ENCODE peak calls at places on chromosomes 16 and 17, in nine cellular contexts. One of them, this sample, is unnamed.

GRCh38 chr17:40450175-40450574 is 6.9 kb downstream of the IGFBP4 start:
- DNase-seq in body of pancreas: peak
- DNase-seq in adrenal gland: no peak
- DNase-seq in uterus: peak
- DNase-seq in IMR-90: peak
- DNase-seq in prostate gland: no peak
- DNase-seq in GM12878: no peak
- DNase-seq in upper lobe of left lung: peak
- DNase-seq in breast epithelium: no peak
- DNase-seq in this sample: peak

GRCh38 chr17:42629420-42630009 is 20.0 kb downstream of the TUBG1 start:
- DNase-seq in upper lobe of left lung: no peak
- DNase-seq in uterus: no peak
- DNase-seq in IMR-90: no peak
- DNase-seq in GM12878: no peak
- DNase-seq in breast epithelium: no peak
- DNase-seq in prostate gland: no peak
- DNase-seq in adrenal gland: no peak
- DNase-seq in body of pancreas: peak
- DNase-seq in this sample: no peak

GRCh38 chr17:79779661-79780365 is 1.9 kb downstream of the CBX2 start:
- DNase-seq in breast epithelium: no peak
- DNase-seq in uterus: no peak
- DNase-seq in prostate gland: no peak
- DNase-seq in GM12878: no peak
- DNase-seq in IMR-90: no peak
- DNase-seq in upper lobe of left lung: no peak
- DNase-seq in adrenal gland: no peak
- DNase-seq in body of pancreas: no peak
- DNase-seq in this sample: no peak

GRCh38 chr16:16171332-16171919 is 51.9 kb downstream of the ABCC6 start:
- DNase-seq in prostate gland: no peak
- DNase-seq in GM12878: no peak
- DNase-seq in IMR-90: no peak
- DNase-seq in breast epithelium: no peak
- DNase-seq in adrenal gland: no peak
- DNase-seq in upper lobe of left lung: no peak
- DNase-seq in uterus: no peak
- DNase-seq in body of pancreas: no peak
- DNase-seq in this sample: no peak

GRCh38 chr17:21814776-21815175 is 122.5 kb downstream of the KCNJ18 start:
- DNase-seq in GM12878: no peak
- DNase-seq in body of pancreas: no peak
- DNase-seq in IMR-90: no peak
- DNase-seq in breast epithelium: no peak
- DNase-seq in prostate gland: no peak
- DNase-seq in adrenal gland: no peak
- DNase-seq in uterus: no peak
- DNase-seq in upper lobe of left lung: peak
- DNase-seq in this sample: no peak

GRCh38 chr17:79630821-79631639 is 20.2 kb upstream of the RBFOX3 start:
- DNase-seq in prostate gland: no peak
- DNase-seq in upper lobe of left lung: peak
- DNase-seq in adrenal gland: no peak
- DNase-seq in uterus: peak
- DNase-seq in IMR-90: no peak
- DNase-seq in breast epithelium: peak
- DNase-seq in body of pancreas: no peak
- DNase-seq in GM12878: no peak
- DNase-seq in this sample: peak

GRCh38 chr17:7632492-7632894 is 2.6 kb downstream of the SHBG start:
- DNase-seq in breast epithelium: no peak
- DNase-seq in prostate gland: no peak
- DNase-seq in IMR-90: peak
- DNase-seq in adrenal gland: peak
- DNase-seq in uterus: no peak
- DNase-seq in body of pancreas: peak
- DNase-seq in upper lobe of left lung: peak
- DNase-seq in GM12878: no peak
- DNase-seq in this sample: peak

GRCh38 chr17:50206604-50207293 is 5.3 kb upstream of the COL1A1 start:
- DNase-seq in breast epithelium: no peak
- DNase-seq in IMR-90: peak
- DNase-seq in prostate gland: no peak
- DNase-seq in upper lobe of left lung: no peak
- DNase-seq in GM12878: no peak
- DNase-seq in uterus: peak
- DNase-seq in body of pancreas: no peak
- DNase-seq in adrenal gland: no peak
- DNase-seq in this sample: no peak

GRCh38 chr17:57946798-57947358 is 8.3 kb downstream of the CUEDC1 start:
- DNase-seq in upper lobe of left lung: peak
- DNase-seq in breast epithelium: no peak
- DNase-seq in IMR-90: peak
- DNase-seq in prostate gland: peak
- DNase-seq in body of pancreas: peak
- DNase-seq in adrenal gland: peak
- DNase-seq in uterus: peak
- DNase-seq in GM12878: peak
- DNase-seq in this sample: peak

GRCh38 chr16:30473231-30474061 is 904 bp downstream of the ITGAL start:
- DNase-seq in IMR-90: no peak
- DNase-seq in uterus: no peak
- DNase-seq in GM12878: no peak
- DNase-seq in breast epithelium: no peak
- DNase-seq in upper lobe of left lung: peak
- DNase-seq in prostate gland: no peak
- DNase-seq in body of pancreas: peak
- DNase-seq in adrenal gland: no peak
- DNase-seq in this sample: no peak

GRCh38 chr16:11175850-11176341 is 80.1 kb downstream of the SOCS1 start:
- DNase-seq in adrenal gland: no peak
- DNase-seq in IMR-90: no peak
- DNase-seq in prostate gland: no peak
- DNase-seq in GM12878: peak
- DNase-seq in body of pancreas: no peak
- DNase-seq in breast epithelium: no peak
- DNase-seq in uterus: no peak
- DNase-seq in upper lobe of left lung: no peak
- DNase-seq in this sample: no peak

GRCh38 chr16:65285128-65286120 is 163.6 kb upstream of the CDH11 start:
- DNase-seq in upper lobe of left lung: no peak
- DNase-seq in adrenal gland: no peak
- DNase-seq in IMR-90: peak
- DNase-seq in breast epithelium: no peak
- DNase-seq in body of pancreas: no peak
- DNase-seq in GM12878: no peak
- DNase-seq in uterus: no peak
- DNase-seq in prostate gland: no peak
- DNase-seq in this sample: no peak

GRCh38 chr16:66936889-66937554 is 1.7 kb downstream of the CES2 start:
- DNase-seq in adrenal gland: no peak
- DNase-seq in GM12878: no peak
- DNase-seq in body of pancreas: no peak
- DNase-seq in upper lobe of left lung: no peak
- DNase-seq in prostate gland: peak
- DNase-seq in IMR-90: no peak
- DNase-seq in uterus: no peak
- DNase-seq in breast epithelium: no peak
- DNase-seq in this sample: no peak

GRCh38 chr16:66933776-66934137 is 445 bp downstream of the CIAO2B start:
- DNase-seq in IMR-90: peak
- DNase-seq in uterus: no peak
- DNase-seq in adrenal gland: peak
- DNase-seq in prostate gland: no peak
- DNase-seq in breast epithelium: no peak
- DNase-seq in GM12878: no peak
- DNase-seq in upper lobe of left lung: no peak
- DNase-seq in body of pancreas: no peak
- DNase-seq in this sample: no peak

GRCh38 chr16:66934138-66934838 is at the start of gene CIAO2B:
- DNase-seq in adrenal gland: peak
- DNase-seq in IMR-90: peak
- DNase-seq in uterus: peak
- DNase-seq in body of pancreas: peak
- DNase-seq in upper lobe of left lung: peak
- DNase-seq in prostate gland: peak
- DNase-seq in breast epithelium: peak
- DNase-seq in GM12878: peak
- DNase-seq in this sample: peak

GRCh38 chr16:66936462-66936861 is 1.1 kb downstream of the CES2 start:
- DNase-seq in adrenal gland: no peak
- DNase-seq in prostate gland: no peak
- DNase-seq in uterus: no peak
- DNase-seq in GM12878: no peak
- DNase-seq in body of pancreas: no peak
- DNase-seq in upper lobe of left lung: no peak
- DNase-seq in IMR-90: no peak
- DNase-seq in breast epithelium: no peak
- DNase-seq in this sample: peak

GRCh38 chr16:66935319-66936011 is at the start of gene CES2:
- DNase-seq in upper lobe of left lung: peak
- DNase-seq in prostate gland: peak
- DNase-seq in body of pancreas: peak
- DNase-seq in adrenal gland: peak
- DNase-seq in IMR-90: peak
- DNase-seq in breast epithelium: peak
- DNase-seq in GM12878: no peak
- DNase-seq in uterus: no peak
- DNase-seq in this sample: peak
- TF ChIP-seq POLR2A in upper lobe of left lung: no peak
- TF ChIP-seq POLR2A in prostate gland: peak
- TF ChIP-seq POLR2A in body of pancreas: peak
- TF ChIP-seq POLR2A in adrenal gland: peak
- TF ChIP-seq POLR2A in IMR-90: peak
- TF ChIP-seq POLR2A in breast epithelium: no peak
- TF ChIP-seq POLR2A in GM12878: no peak
- TF ChIP-seq POLR2A in uterus: no peak
- TF ChIP-seq POLR2A in this sample: no peak

GRCh38 chr17:35129154-35129972 is 7.9 kb downstream of the FNDC8 start:
- DNase-seq in breast epithelium: no peak
- DNase-seq in prostate gland: no peak
- DNase-seq in IMR-90: peak
- DNase-seq in adrenal gland: no peak
- DNase-seq in uterus: no peak
- DNase-seq in GM12878: no peak
- DNase-seq in upper lobe of left lung: no peak
- DNase-seq in body of pancreas: no peak
- DNase-seq in this sample: no peak
- H3K4me3 ChIP-seq in breast epithelium: no peak
- H3K4me3 ChIP-seq in prostate gland: no peak
- H3K4me3 ChIP-seq in IMR-90: no peak
- H3K4me3 ChIP-seq in adrenal gland: no peak
- H3K4me3 ChIP-seq in uterus: no peak
- H3K4me3 ChIP-seq in GM12878: no peak
- H3K4me3 ChIP-seq in upper lobe of left lung: no peak
- H3K4me3 ChIP-seq in body of pancreas: no peak
- H3K4me3 ChIP-seq in this sample: no peak

GRCh38 chr17:46928472-46929261 is 5.7 kb downstream of the GOSR2 start:
- DNase-seq in adrenal gland: no peak
- DNase-seq in GM12878: no peak
- DNase-seq in IMR-90: no peak
- DNase-seq in breast epithelium: no peak
- DNase-seq in body of pancreas: no peak
- DNase-seq in prostate gland: no peak
- DNase-seq in uterus: no peak
- DNase-seq in upper lobe of left lung: no peak
- DNase-seq in this sample: no peak

GRCh38 chr17:46922487-46922803 is 515 bp upstream of the GOSR2 start:
- DNase-seq in prostate gland: no peak
- DNase-seq in uterus: no peak
- DNase-seq in GM12878: no peak
- DNase-seq in adrenal gland: no peak
- DNase-seq in body of pancreas: no peak
- DNase-seq in breast epithelium: no peak
- DNase-seq in IMR-90: no peak
- DNase-seq in upper lobe of left lung: no peak
- DNase-seq in this sample: no peak

GRCh38 chr17:46925185-46925858 is 2.4 kb downstream of the GOSR2 start:
- DNase-seq in prostate gland: no peak
- DNase-seq in body of pancreas: no peak
- DNase-seq in breast epithelium: no peak
- DNase-seq in IMR-90: no peak
- DNase-seq in adrenal gland: no peak
- DNase-seq in GM12878: no peak
- DNase-seq in upper lobe of left lung: no peak
- DNase-seq in uterus: no peak
- DNase-seq in this sample: no peak

GRCh38 chr17:46917516-46917915 is 5.4 kb upstream of the GOSR2 start:
- DNase-seq in prostate gland: no peak
- DNase-seq in breast epithelium: no peak
- DNase-seq in upper lobe of left lung: no peak
- DNase-seq in GM12878: no peak
- DNase-seq in body of pancreas: no peak
- DNase-seq in IMR-90: no peak
- DNase-seq in adrenal gland: no peak
- DNase-seq in uterus: no peak
- DNase-seq in this sample: no peak

GRCh38 chr17:46922804-46923635 is at the start of gene GOSR2:
- DNase-seq in prostate gland: peak
- DNase-seq in IMR-90: peak
- DNase-seq in GM12878: peak
- DNase-seq in upper lobe of left lung: peak
- DNase-seq in adrenal gland: peak
- DNase-seq in uterus: peak
- DNase-seq in body of pancreas: peak
- DNase-seq in breast epithelium: peak
- DNase-seq in this sample: peak
- TF ChIP-seq POLR2A in prostate gland: peak
- TF ChIP-seq POLR2A in IMR-90: peak
- TF ChIP-seq POLR2A in GM12878: peak
- TF ChIP-seq POLR2A in upper lobe of left lung: peak
- TF ChIP-seq POLR2A in adrenal gland: peak
- TF ChIP-seq POLR2A in uterus: peak
- TF ChIP-seq POLR2A in body of pancreas: peak
- TF ChIP-seq POLR2A in breast epithelium: peak
- TF ChIP-seq POLR2A in this sample: peak

DNA sequence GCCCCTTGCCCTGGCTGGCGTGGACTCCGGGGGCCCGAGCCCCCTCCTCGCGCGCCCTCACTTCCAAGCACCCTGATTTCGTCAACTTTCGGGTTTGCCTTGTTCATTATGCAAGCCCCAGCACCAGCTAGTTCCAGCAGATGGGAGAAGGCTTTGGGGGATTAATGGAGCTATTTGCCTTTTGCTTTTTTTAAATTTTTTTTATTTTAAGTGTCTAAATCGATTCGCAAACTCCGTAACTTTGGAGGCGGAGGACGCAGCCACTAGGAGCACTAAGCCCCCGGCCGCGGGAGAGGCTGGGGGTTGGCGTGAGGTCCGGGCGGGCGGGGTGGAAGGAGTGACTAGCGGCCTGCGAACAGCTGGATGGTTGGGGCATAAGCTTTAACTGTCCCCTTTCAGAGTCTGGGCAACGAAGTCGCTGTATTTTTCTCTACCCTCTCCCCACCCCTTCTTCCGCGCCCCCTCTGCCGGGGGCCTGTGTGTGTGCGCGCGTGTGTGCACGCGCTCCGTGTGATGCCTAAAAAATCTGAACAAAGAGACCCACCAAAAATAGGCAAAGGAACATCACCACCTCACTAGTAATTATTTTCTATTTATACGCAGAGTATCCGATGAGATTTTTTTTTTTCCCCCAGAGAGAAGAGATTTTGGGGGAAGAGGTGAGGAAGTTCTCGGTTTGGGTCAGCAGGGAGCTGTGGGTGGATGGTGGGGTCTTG is 2.1 kb downstream of the SHISA9 start:
- DNase-seq in breast epithelium: no peak
- DNase-seq in adrenal gland: no peak
- DNase-seq in prostate gland: no peak
- DNase-seq in uterus: no peak
- DNase-seq in body of pancreas: no peak
- DNase-seq in GM12878: no peak
- DNase-seq in upper lobe of left lung: no peak
- DNase-seq in IMR-90: no peak
- DNase-seq in this sample: no peak
- H3K4me3 ChIP-seq in breast epithelium: no peak
- H3K4me3 ChIP-seq in adrenal gland: no peak
- H3K4me3 ChIP-seq in prostate gland: peak
- H3K4me3 ChIP-seq in uterus: no peak
- H3K4me3 ChIP-seq in body of pancreas: no peak
- H3K4me3 ChIP-seq in GM12878: no peak
- H3K4me3 ChIP-seq in upper lobe of left lung: no peak
- H3K4me3 ChIP-seq in IMR-90: no peak
- H3K4me3 ChIP-seq in this sample: peak

This sample was measured in stomach.